ENCODE peak calls at places on chromosomes 12 and 14, in six cellular contexts. R, X, K, P, S and W are unnamed samples. For H3K27me3, the result is how much of the 10 kb centered on the place peaks cover.

GRCh38 chr14:55951366-55952206 is 166.6 kb upstream of the PELI2 start:
- DNase-seq in R (no peak), X (no peak), K (no peak), P (no peak), S (no peak), W (no peak)

GRCh38 chr14:61376314-61376713 is 54.9 kb downstream of the PRKCH start:
- DNase-seq in R (no peak), X (no peak), K (no peak), P (no peak), S (no peak), W (no peak)

GRCh38 chr14:70097576-70098256 is 91.0 kb downstream of the SLC8A3 start:
- DNase-seq in R (no peak), X (no peak), K (no peak), P (no peak), S (no peak), W (no peak)

GRCh38 chr14:37598085-37598972 is 2.9 kb downstream of the TTC6 start:
- DNase-seq in R (no peak), X (no peak), K (peak), P (peak), S (no peak), W (no peak)

GRCh38 chr12:56078427-56078826 is 1.5 kb upstream of the ERBB3 start:
- DNase-seq in R (no peak), X (no peak), K (no peak), P (no peak), S (no peak), W (no peak)

GRCh38 chr12:14239350-14239934 is 126.0 kb upstream of the ATF7IP start:
- DNase-seq in R (peak), X (no peak), K (peak), P (no peak), S (no peak), W (peak)

GRCh38 chr12:52637299-52637698 is 14.7 kb downstream of the KRT2 start:
- DNase-seq in R (no peak), X (no peak), K (no peak), P (no peak), S (no peak), W (peak)

GRCh38 chr12:57280234-57281062 is 29.5 kb upstream of the STAC3 start:
- DNase-seq in R (no peak), X (no peak), K (peak), P (no peak), S (peak), W (no peak)

GRCh38 chr12:111596985-111597730 is 2.0 kb downstream of the ATXN2 start:
- DNase-seq in R (peak), X (peak), K (peak), P (peak), S (peak), W (peak)

GRCh38 chr12:89156324-89156723 is 196.0 kb downstream of the DUSP6 start:
- DNase-seq in R (no peak), X (no peak), K (no peak), P (no peak), S (no peak), W (no peak)

GRCh38 chr12:58703911-58704310 is 216.4 kb downstream of the LRIG3 start:
- DNase-seq in R (no peak), X (no peak), K (no peak), P (no peak), S (no peak), W (no peak)

GRCh38 chr12:16492240-16492639 is 113.7 kb downstream of the LMO3 start:
- DNase-seq in R (no peak), X (no peak), K (no peak), P (no peak), S (no peak), W (no peak)

GRCh38 chr12:132275110-132275531 is 54.3 kb downstream of the GALNT9 start:
- DNase-seq in R (no peak), X (no peak), K (peak), P (no peak), S (no peak), W (no peak)

GRCh38 chr12:111297703-111298426 is 71.0 kb downstream of the PHETA1 start:
- DNase-seq in R (no peak), X (no peak), K (no peak), P (no peak), S (no peak), W (no peak)

GRCh38 chr12:98973395-98973794 is 328.3 kb downstream of the APAF1 start:
- DNase-seq in R (no peak), X (no peak), K (no peak), P (no peak), S (no peak), W (no peak)

GRCh38 chr12:121328620-121329019 is 23.6 kb downstream of the ANAPC5 start:
- DNase-seq in R (no peak), X (no peak), K (no peak), P (no peak), S (no peak), W (no peak)

GRCh38 chr12:127060310-127060847 is 1206.6 kb upstream of the TMEM132C start:
- DNase-seq in R (no peak), X (no peak), K (peak), P (no peak), S (no peak), W (no peak)

GRCh38 chr12:107223816-107224215 is 130.5 kb upstream of the CRY1 start:
- DNase-seq in R (no peak), X (no peak), K (no peak), P (no peak), S (no peak), W (no peak)

GRCh38 chr12:51874486-51874885 is 13.4 kb upstream of the ANKRD33 start:
- DNase-seq in R (no peak), X (no peak), K (no peak), P (no peak), S (no peak), W (no peak)

GRCh38 chr12:103705927-103706326 is 118.9 kb downstream of the STAB2 start:
- DNase-seq in R (no peak), X (no peak), K (no peak), P (no peak), S (no peak), W (no peak)

GRCh38 chr12:108360487-108360886 is 21.4 kb upstream of the CMKLR1 start:
- DNase-seq in R (no peak), X (no peak), K (no peak), P (no peak), S (no peak), W (peak)

GRCh38 chr12:54988402-54989054 is 4.0 kb upstream of the TESPA1 start:
- DNase-seq in R (peak), X (peak), K (peak), P (peak), S (peak), W (peak)

GRCh38 chr12:110203546-110203945 is 77.5 kb upstream of the ATP2A2 start:
- DNase-seq in R (no peak), X (no peak), K (no peak), P (no peak), S (no peak), W (no peak)

GRCh38 chr12:131536337-131536736 is 174.6 kb upstream of the SFSWAP start:
- DNase-seq in R (no peak), X (no peak), K (no peak), P (no peak), S (no peak), W (no peak)

GRCh38 chr12:66074561-66074960 is 56.0 kb downstream of the LLPH start:
- DNase-seq in R (no peak), X (no peak), K (no peak), P (no peak), S (no peak), W (no peak)

GRCh38 chr12:52506858-52507715 is 13.1 kb downstream of the KRT5 start:
- DNase-seq in R (no peak), X (no peak), K (no peak), P (no peak), S (no peak), W (no peak)

GRCh38 chr14:52068741-52069616 is at the start of gene NID2:
- DNase-seq in R (peak), X (peak), K (peak), P (peak), S (peak), W (peak)

GRCh38 chr14:70289138-70289537 is 70.3 kb downstream of the COX16 start:
- DNase-seq in R (no peak), X (no peak), K (no peak), P (no peak), S (no peak), W (no peak)

GRCh38 chr14:48788771-48789170 is 797.4 kb downstream of the RPS29 start:
- DNase-seq in R (no peak), X (no peak), K (no peak), P (no peak), S (no peak), W (no peak)

GRCh38 chr12:116353958-116354357 is 76.5 kb upstream of the MED13L start:
- DNase-seq in R (no peak), X (no peak), K (no peak), P (no peak), S (no peak), W (no peak)

GRCh38 chr14:73771848-73772705 is 57.9 kb upstream of the PNMA1 start:
- DNase-seq in R (peak), X (no peak), K (peak), P (no peak), S (no peak), W (no peak)

GRCh38 chr14:56195727-56196126 is 77.5 kb downstream of the PELI2 start:
- DNase-seq in R (peak), X (no peak), K (peak), P (no peak), S (no peak), W (no peak)

GRCh38 chr12:31868980-31869379 is 90.2 kb upstream of the RESF1 start:
- DNase-seq in R (peak), X (peak), K (no peak), P (no peak), S (no peak), W (no peak)

GRCh38 chr12:92156704-92157395 is 11.2 kb upstream of the BTG1 start:
- DNase-seq in R (no peak), X (no peak), K (no peak), P (no peak), S (no peak), W (no peak)

GRCh38 chr12:50573271-50573670 is 68.5 kb downstream of the DIP2B start:
- DNase-seq in R (no peak), X (no peak), K (no peak), P (no peak), S (no peak), W (no peak)

GRCh38 chr12:50569876-50570275 is 65.1 kb downstream of the DIP2B start:
- DNase-seq in R (no peak), X (no peak), K (no peak), P (no peak), S (no peak), W (no peak)

GRCh38 chr12:50572760-50573159 is 68.0 kb downstream of the DIP2B start:
- DNase-seq in R (no peak), X (no peak), K (no peak), P (no peak), S (no peak), W (no peak)

GRCh38 chr12:50572275-50572674 is 67.5 kb downstream of the DIP2B start:
- DNase-seq in R (no peak), X (no peak), K (no peak), P (no peak), S (no peak), W (no peak)

GRCh38 chr12:50574621-50575348 is 70.0 kb downstream of the DIP2B start:
- DNase-seq in R (no peak), X (no peak), K (no peak), P (no peak), S (no peak), W (no peak)
- H3K27ac ChIP-seq in R (no peak), X (no peak), K (no peak), P (peak), S (peak), W (no peak)

DNA sequence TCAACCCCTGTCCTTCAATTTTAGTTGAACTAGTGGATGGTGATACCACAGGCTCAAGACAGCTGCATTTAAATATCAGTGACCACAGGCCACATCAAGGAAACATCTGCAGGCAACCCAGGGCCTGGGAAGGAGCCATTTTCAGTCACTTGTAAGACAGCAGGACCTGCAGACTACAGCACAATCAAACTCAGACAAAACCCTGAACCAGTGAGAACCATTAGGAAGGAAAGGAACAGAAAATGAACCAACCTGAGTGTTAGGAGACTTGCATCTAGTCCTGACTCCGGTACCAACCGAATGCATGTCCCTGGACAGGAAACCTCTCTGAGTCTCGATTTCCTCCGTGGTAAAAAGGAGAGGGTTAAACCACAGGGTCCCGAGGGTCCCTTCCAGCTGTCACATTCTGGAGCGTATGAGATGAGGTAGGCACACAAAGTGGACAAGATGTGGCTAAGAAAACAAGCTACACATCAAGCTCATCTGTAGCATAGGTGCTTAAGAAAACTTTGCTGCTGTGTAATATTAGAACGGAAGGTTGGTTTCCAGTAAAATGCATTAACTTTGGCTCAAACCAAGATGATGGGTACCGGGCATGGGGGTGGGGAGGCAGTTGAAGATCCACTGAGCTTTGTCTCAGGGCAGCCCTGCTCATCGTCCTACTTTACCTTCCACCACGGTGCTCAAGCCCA is 1.6 kb upstream of the CDKN1B start:
- DNase-seq in R (peak), X (no peak), K (peak), P (no peak), S (no peak), W (no peak)
- H3K27me3 ChIP-seq in R (under half), X (under half), K (under half), P (under half), S (under half), W (under half)

GRCh38 chr14:105476937-105477658 is 2.5 kb downstream of the CRIP2 start:
- DNase-seq in R (peak), X (peak), K (no peak), P (no peak), S (no peak), W (no peak)
- H3K4me3 ChIP-seq in R (peak), X (peak), K (peak), P (peak), S (peak), W (peak)

GRCh38 chr12:6167327-6168280 is 32.6 kb upstream of the CD9 start:
- DNase-seq in R (peak), X (no peak), K (peak), P (no peak), S (peak), W (peak)
- H3K27ac ChIP-seq in R (peak), X (peak), K (peak), P (peak), S (peak), W (peak)

GRCh38 chr12:3533703-3534386 is 42.8 kb downstream of the PRMT8 start:
- DNase-seq in R (peak), X (peak), K (no peak), P (no peak), S (peak), W (no peak)
- H3K27me3 ChIP-seq in R (under half), X (under half), K (under half), P (under half), S (under half), W (under half)